ENCODE peak calls at places on chromosome 11, in ten cellular contexts. Q is ovary, U is Peyer's patch, H is suprapubic skin, L is body of pancreas, C is transverse colon, A is A549, X is uterus, D is spleen, B is heart left ventricle. Y is an unnamed sample.

GRCh38 chr11:128643661-128644060 is 50.2 kb upstream of the FLI1 start:
- DNase-seq in L (no peak), Q (no peak), X (no peak), B (no peak), C (no peak), U (no peak), H (no peak), A (no peak), D (no peak), Y (no peak)

GRCh38 chr11:25943031-25943430 is 388.9 kb upstream of the ANO3 start:
- DNase-seq in D (no peak), C (no peak), H (no peak), L (no peak), A (no peak), Q (no peak), U (no peak), B (no peak), X (no peak), Y (no peak)

GRCh38 chr11:2803186-2804057 is 82.2 kb downstream of the CDKN1C start:
- DNase-seq in Q (peak), U (peak), X (peak), L (peak), H (peak), A (no peak), B (peak), D (peak), C (peak), Y (peak)

GRCh38 chr11:73652856-73653559 is 6.6 kb downstream of the PLEKHB1 start:
- DNase-seq in A (no peak), Q (no peak), H (no peak), D (no peak), X (no peak), B (no peak), U (no peak), C (no peak), L (no peak), Y (no peak)

GRCh38 chr11:44178381-44178780 is 82.9 kb downstream of the EXT2 start:
- DNase-seq in U (no peak), B (no peak), X (no peak), H (no peak), A (no peak), Q (no peak), C (no peak), D (no peak), L (no peak), Y (no peak)

GRCh38 chr11:118275184-118275583 is 11.1 kb upstream of the MPZL2 start:
- DNase-seq in L (no peak), H (no peak), Q (no peak), A (no peak), U (no peak), D (no peak), B (no peak), X (peak), C (no peak), Y (no peak)

GRCh38 chr11:10777393-10777793 is 26.3 kb downstream of the CTR9 start:
- DNase-seq in B (no peak), H (no peak), D (no peak), C (no peak), X (no peak), L (no peak), A (no peak), U (no peak), Q (no peak), Y (peak)

GRCh38 chr11:102994101-102994500 is 38.6 kb upstream of the MMP13 start:
- DNase-seq in U (no peak), H (no peak), X (no peak), D (no peak), L (no peak), B (no peak), A (no peak), C (no peak), Q (no peak), Y (no peak)

GRCh38 chr11:39965701-39966100 is 1493.8 kb downstream of the LRRC4C start:
- DNase-seq in Q (no peak), H (no peak), B (no peak), X (no peak), U (no peak), C (no peak), A (no peak), D (no peak), L (no peak), Y (no peak)

GRCh38 chr11:35043933-35044332 is 95.0 kb upstream of the CD44 start:
- DNase-seq in A (no peak), L (no peak), U (no peak), X (no peak), D (no peak), H (no peak), B (peak), C (no peak), Q (no peak), Y (no peak)

GRCh38 chr11:2223153-2223794 is 47.1 kb downstream of the ASCL2 start:
- DNase-seq in D (no peak), B (no peak), U (no peak), L (no peak), X (no peak), H (no peak), C (no peak), Q (no peak), A (no peak), Y (no peak)

GRCh38 chr11:129861702-129862107 is 33.7 kb downstream of the NFRKB start:
- DNase-seq in C (peak), A (peak), U (peak), X (peak), L (peak), Q (peak), B (peak), H (no peak), D (no peak), Y (peak)

GRCh38 chr11:40125054-40125453 is 1334.4 kb downstream of the LRRC4C start:
- DNase-seq in L (no peak), Q (no peak), D (no peak), B (no peak), A (no peak), H (no peak), X (no peak), C (no peak), U (no peak), Y (no peak)

GRCh38 chr11:108239076-108239475 is 16.2 kb downstream of the ATM start:
- DNase-seq in H (no peak), Q (no peak), C (no peak), L (no peak), D (no peak), A (no peak), X (no peak), B (no peak), U (no peak), Y (no peak)

GRCh38 chr11:121892131-121892681 is 223.8 kb downstream of the BLID start:
- DNase-seq in X (no peak), H (no peak), A (no peak), U (no peak), D (no peak), B (peak), L (no peak), Q (no peak), C (no peak), Y (peak)

GRCh38 chr11:112315861-112316739 is 55.4 kb upstream of the PLET1 start:
- DNase-seq in C (no peak), B (no peak), Q (no peak), A (no peak), D (no peak), H (no peak), X (no peak), L (no peak), U (no peak), Y (no peak)

DNA sequence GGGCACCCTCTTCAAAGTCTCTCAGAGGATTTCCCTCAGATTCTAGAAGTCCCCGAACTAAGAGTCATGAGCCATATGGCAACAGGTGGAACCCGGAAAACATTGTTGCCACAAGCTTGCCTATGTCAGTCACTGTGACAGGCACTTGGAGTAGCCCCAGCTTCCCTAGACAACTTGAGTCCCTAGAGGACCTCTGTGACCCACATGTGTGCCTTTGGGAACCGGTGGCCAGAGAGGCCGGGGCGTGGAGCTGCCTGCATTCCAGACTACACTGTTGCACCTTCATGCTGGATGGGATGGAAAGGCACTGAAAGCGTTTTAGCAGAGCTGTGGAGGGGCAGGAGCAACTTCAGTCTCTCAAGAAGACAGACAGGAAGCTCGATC is 12.1 kb downstream of the SLC37A2 start:
- DNase-seq in D (no peak), H (no peak), X (no peak), C (no peak), L (no peak), Q (no peak), A (no peak), B (no peak), U (no peak), Y (no peak)
- H3K27ac ChIP-seq in D (peak), H (no peak), X (no peak), C (no peak), L (no peak), Q (no peak), A (no peak), B (no peak), U (no peak), Y (peak)

GRCh38 chr11:18012314-18012905 is 437 bp downstream of the SERGEF start:
- DNase-seq in D (no peak), X (peak), B (peak), Q (no peak), H (no peak), U (peak), C (peak), A (peak), L (peak), Y (peak)
- TF ChIP-seq POLR2A in D (no peak), X (no peak), B (no peak), Q (no peak), H (no peak), U (no peak), C (no peak), A (no peak), L (no peak), Y (no peak)

DNA sequence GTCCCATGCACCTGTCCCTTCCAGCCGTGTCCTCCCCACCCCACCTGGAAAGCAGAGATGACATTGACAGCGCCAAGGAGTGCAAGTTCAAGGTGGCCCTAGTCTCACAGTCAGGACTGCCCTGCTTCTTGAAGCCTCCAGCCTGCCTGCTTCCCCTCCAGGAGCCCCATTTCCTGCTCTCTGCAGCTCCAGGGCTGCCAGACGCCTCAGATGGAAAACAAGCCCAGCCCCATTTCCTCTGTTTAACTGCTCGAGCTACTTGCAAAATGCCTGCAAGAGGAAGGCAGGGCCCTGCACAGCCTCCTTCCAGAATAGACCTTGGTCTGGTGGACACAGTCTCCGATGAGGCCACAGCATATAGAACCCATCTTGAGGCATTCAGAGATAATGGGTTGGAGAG is 5.0 kb upstream of the DGKZ start:
- DNase-seq in U (peak), C (no peak), X (no peak), D (no peak), H (no peak), A (no peak), B (peak), L (no peak), Q (no peak), Y (no peak)
- H3K27ac ChIP-seq in U (no peak), C (peak), X (peak), D (peak), H (no peak), A (no peak), B (peak), L (no peak), Q (no peak), Y (no peak)

GRCh38 chr11:65953471-65953870 is 8.1 kb upstream of the SART1 start:
- DNase-seq in C (no peak), H (no peak), L (no peak), X (no peak), Q (no peak), B (no peak), D (no peak), U (no peak), A (no peak), Y (no peak)
- TF ChIP-seq POLR2A in C (no peak), H (no peak), L (no peak), X (no peak), Q (no peak), B (no peak), D (no peak), U (no peak), A (no peak), Y (no peak)

Y was measured in adrenal gland.